ENCODE peak calls at places on chromosomes 13 and 19, in six cellular contexts. J is left ventricle myocardium inferior, U is heart right ventricle, P is astrocyte, T is fibroblast of lung, H is MM.1S. A is an unnamed sample.
A peak's percentile ranks its signal among the peaks of the same experiment; 100 is the strongest.

GRCh38 chr19:11425719-11426457 is 6.8 kb upstream of the RGL3 start:
- DNase-seq in H (no peak), P (no peak), J (no peak), U (no peak), T (no peak), A (no peak)

GRCh38 chr13:100130092-100130491 is 41.2 kb downstream of the PCCA start:
- DNase-seq in T (peak; percentile 62), P (peak; percentile 46), H (no peak), U (peak; percentile 20), J (no peak), A (no peak)

GRCh38 chr19:18388328-18389094 is 2.6 kb downstream of the GDF15 start:
- DNase-seq in T (peak; percentile 50), P (no peak), J (peak; percentile 83), H (peak; percentile 76), U (peak; percentile 79), A (peak; percentile 93)

GRCh38 chr19:17021793-17022590 is 4.6 kb downstream of the CPAMD8 start:
- DNase-seq in P (no peak), J (no peak), H (no peak), T (no peak), U (no peak), A (no peak)

GRCh38 chr13:100881291-100881864 is 206.8 kb upstream of the TMTC4 start:
- DNase-seq in T (no peak), U (no peak), J (no peak), H (no peak), P (no peak), A (no peak)

GRCh38 chr13:49528161-49528560 is 32.4 kb downstream of the PHF11 start:
- DNase-seq in H (no peak), U (no peak), T (no peak), J (no peak), P (no peak), A (no peak)

GRCh38 chr13:49664606-49665005 is 26.7 kb downstream of the EBPL start:
- DNase-seq in H (no peak), J (no peak), U (no peak), T (no peak), P (no peak), A (no peak)

GRCh38 chr13:43196171-43196611 is 172.8 kb downstream of the DNAJC15 start:
- DNase-seq in H (no peak), J (peak; percentile 41), P (no peak), U (peak; percentile 47), T (no peak), A (no peak)

GRCh38 chr13:74062933-74063332 is 71.3 kb downstream of the KLF12 start:
- DNase-seq in U (peak; percentile 80), H (peak; percentile 83), J (peak; percentile 66), T (peak; percentile 86), P (peak; percentile 79), A (peak; percentile 19)

DNA sequence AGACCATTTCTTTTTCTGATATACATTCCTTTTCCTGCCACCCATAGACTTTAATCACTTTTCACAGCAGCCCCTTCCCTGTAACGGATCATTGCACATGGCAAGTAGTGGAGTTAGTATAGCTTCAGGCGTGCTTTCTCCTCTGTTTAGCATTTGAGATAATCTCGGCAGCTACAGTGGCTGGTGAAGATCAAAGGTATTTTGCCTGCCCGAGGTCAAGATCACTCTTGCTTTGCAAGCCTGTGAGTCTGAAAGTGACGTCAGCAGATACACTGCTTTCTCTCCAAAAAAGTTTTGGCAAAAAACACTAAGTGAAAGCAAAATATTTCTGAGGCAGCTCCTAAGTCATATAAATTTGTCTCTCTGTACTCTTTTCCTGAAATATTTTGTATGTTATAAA is 260.1 kb downstream of the NDFIP2 start:
- DNase-seq in J (no peak), T (peak; percentile 58), U (peak; percentile 14), H (no peak), P (peak; percentile 60), A (no peak)
- H3K4me1 ChIP-seq in J (peaks cover 19% of the 10 kb centered on the region), T (no peaks in the 10 kb centered on the region), U (peaks cover 11% of the 10 kb centered on the region), H (no peaks in the 10 kb centered on the region), P (no peaks in the 10 kb centered on the region), A (no peaks in the 10 kb centered on the region)

GRCh38 chr13:110801044-110801443 is 87.5 kb downstream of the ING1 start:
- DNase-seq in P (no peak), H (no peak), J (no peak), T (no peak), U (no peak), A (no peak)
- TF ChIP-seq CTCF in P (no peak), H (no peak), J (no peak), T (no peak), U (no peak), A (no peak)

GRCh38 chr13:21012841-21013681 is 48.3 kb downstream of the LATS2 start:
- DNase-seq in T (peak; percentile 49), U (no peak), P (peak; percentile 41), H (no peak), J (no peak), A (no peak)

GRCh38 chr13:21010621-21011020 is 50.8 kb downstream of the LATS2 start:
- DNase-seq in U (no peak), T (peak; percentile 24), H (no peak), P (no peak), J (no peak), A (no peak)

GRCh38 chr13:21013682-21014038 is 47.7 kb downstream of the LATS2 start:
- DNase-seq in J (no peak), H (no peak), P (no peak), T (no peak), U (no peak), A (no peak)

GRCh38 chr13:21012211-21012610 is 49.2 kb downstream of the LATS2 start:
- DNase-seq in T (peak; percentile 48), J (no peak), H (no peak), U (no peak), P (peak; percentile 41), A (no peak)

DNA sequence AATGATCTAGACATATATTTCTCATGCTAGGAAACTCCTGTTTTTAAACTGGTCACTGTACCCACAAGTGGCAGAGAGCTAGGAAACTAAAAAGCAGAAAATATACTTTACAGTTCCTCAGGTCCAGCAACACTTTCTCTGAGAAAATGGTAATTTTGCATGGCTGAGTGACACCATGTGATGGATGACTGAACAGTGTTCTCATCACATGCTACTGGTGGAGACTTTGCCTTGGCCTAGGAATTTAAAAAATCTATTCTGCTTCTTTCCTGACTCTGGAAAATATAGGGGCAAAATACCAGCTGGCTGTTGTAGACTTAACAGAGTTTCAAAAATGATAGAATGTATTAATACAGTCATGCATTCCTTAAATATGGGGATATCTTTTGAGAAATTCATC is 50.0 kb downstream of the LATS2 start:
- DNase-seq in U (no peak), T (peak; percentile 74), H (no peak), J (no peak), P (peak; percentile 71), A (no peak)
- H3K4me1 ChIP-seq in U (peaks cover 87% of the 10 kb centered on the region), T (peaks cover 37% of the 10 kb centered on the region), H (no peaks in the 10 kb centered on the region), J (peaks cover 93% of the 10 kb centered on the region), P (peaks cover 51% of the 10 kb centered on the region), A (no peaks in the 10 kb centered on the region)

GRCh38 chr13:83515267-83515666 is 367.0 kb downstream of the SLITRK1 start:
- DNase-seq in H (no peak), U (no peak), P (peak; percentile 25), J (no peak), T (peak; percentile 41), A (no peak)

DNA sequence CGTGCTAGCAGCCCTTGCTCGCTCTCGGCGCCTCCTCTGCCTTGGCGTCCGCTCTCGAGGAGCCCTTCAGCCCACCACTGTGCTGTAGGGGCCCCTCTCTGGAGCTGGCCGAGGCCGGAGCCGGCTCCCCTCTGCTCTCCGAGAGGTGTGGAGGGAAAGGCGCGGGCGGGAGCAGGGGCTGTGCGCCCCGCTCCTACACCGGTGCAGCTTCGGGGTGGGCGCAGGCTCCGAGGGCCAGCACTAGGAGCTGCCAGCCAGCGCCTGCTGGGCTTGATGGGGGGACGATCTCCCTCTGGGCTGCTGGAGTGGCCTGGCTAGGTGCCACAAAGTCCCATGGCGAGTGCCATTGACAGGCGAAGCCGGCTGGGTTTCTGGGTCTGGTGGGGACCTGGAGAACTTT is 365.5 kb downstream of the SLITRK1 start:
- DNase-seq in H (no peak), T (no peak), U (no peak), J (no peak), P (no peak), A (no peak)
- TF ChIP-seq CTCF in H (no peak), T (no peak), U (no peak), J (no peak), P (no peak), A (no peak)